ENCODE peak calls at places on chromosomes 11 and 22, in five cellular contexts. I, K, R, P and A are unnamed samples. For H3K4me1, the result is how much of the 10 kb centered on the place peaks cover.

GRCh38 chr11:8183136-8183535 is 14.3 kb upstream of the RIC3 start:
- DNase-seq in I (no peak), K (no peak), R (no peak), P (no peak), A (no peak)

GRCh38 chr11:76339217-76339616 is 41.7 kb downstream of the THAP12 start:
- DNase-seq in I (peak), K (no peak), R (no peak), P (peak), A (peak)

GRCh38 chr11:63023851-63024648 is 8.4 kb upstream of the SLC22A8 start:
- DNase-seq in I (peak), K (peak), R (peak), P (peak), A (peak)

GRCh38 chr11:103683581-103683980 is 352.9 kb upstream of the DDI1 start:
- DNase-seq in I (no peak), K (no peak), R (no peak), P (no peak), A (no peak)

GRCh38 chr11:288328-289144 is at the start of gene PGGHG:
- DNase-seq in I (peak), K (peak), R (no peak), P (peak), A (peak)

GRCh38 chr22:22881116-22882032 is 6.2 kb upstream of the IGLL5 start:
- DNase-seq in I (no peak), K (no peak), R (peak), P (no peak), A (no peak)

GRCh38 chr11:19345519-19345847 is 104.7 kb upstream of the E2F8 start:
- DNase-seq in I (no peak), K (no peak), R (no peak), P (no peak), A (peak)

GRCh38 chr11:70281114-70281729 is 10.7 kb downstream of the PPFIA1 start:
- DNase-seq in I (peak), K (no peak), R (no peak), P (peak), A (peak)

GRCh38 chr11:112744041-112744440 is 217.2 kb upstream of the NCAM1 start:
- DNase-seq in I (no peak), K (no peak), R (no peak), P (no peak), A (no peak)

DNA sequence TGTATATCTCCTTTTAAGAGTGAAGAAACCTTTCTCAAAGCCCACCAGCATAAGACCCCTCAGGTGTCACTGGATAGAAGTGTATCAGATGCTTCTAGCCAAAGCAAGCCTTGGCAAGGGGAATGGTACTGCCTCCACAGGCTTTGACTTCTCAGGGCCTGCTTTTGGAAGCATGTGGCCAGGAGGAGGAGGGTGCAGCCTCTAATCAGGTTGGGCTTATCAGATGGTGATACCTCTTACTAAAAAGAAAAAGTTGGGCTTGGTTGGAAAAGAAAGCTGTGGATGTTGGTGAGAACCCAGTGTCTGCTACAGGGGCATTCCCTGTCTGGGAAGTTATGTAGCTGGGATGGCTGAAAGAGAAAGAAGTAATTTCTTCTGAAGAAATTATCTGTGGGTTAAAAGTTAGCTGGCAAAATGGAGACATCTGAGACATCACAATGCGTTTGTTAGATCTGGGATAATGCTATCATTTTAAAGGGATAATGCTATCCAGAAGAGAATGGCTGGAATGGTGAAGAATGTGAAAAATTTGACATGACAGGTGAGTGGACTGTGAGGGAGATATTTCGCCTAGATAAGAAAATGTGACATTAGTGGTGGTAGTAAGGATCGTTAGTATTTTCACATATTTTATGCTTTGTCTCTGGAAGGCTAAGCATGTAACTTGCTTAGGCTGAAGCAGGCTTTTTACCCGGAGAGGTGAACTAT is 7.2 kb downstream of the APLP2 start:
- DNase-seq in I (no peak), K (no peak), R (no peak), P (no peak), A (no peak)
- H3K4me1 ChIP-seq in I (under half), K (under half), R (under half), P (under half), A (under half)

GRCh38 chr22:44676441-44677298 is 25.3 kb upstream of the PRR5 start:
- DNase-seq in I (no peak), K (peak), R (no peak), P (no peak), A (no peak)
- H3K4me3 ChIP-seq in I (no peak), K (no peak), R (no peak), P (no peak), A (no peak)

GRCh38 chr11:120998581-120998980 is 25.3 kb upstream of the TBCEL start:
- DNase-seq in I (no peak), K (no peak), R (no peak), P (no peak), A (no peak)
- H3K4me1 ChIP-seq in I (under half), K (under half), R (under half), P (under half), A (under half)

DNA sequence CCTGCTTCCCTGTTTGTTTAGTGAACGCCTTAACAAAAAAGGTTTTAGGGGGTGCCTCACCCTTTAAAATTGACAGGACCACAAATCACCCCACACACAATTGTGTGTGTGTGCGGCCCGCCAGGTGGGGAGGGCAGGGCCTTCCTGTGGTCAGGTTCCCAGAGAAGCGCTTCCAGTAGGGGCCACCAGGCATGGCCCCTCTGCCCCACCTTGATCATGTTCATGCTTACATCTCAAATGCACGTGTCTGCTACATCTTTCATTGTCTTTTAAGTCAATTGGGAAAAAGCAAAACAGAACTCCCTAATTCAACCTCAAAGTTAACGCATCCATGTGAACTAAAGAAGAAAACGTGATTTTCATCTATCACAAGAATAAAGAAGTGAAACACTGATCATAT is 1335.3 kb downstream of the TBC1D22A start:
- DNase-seq in I (no peak), K (no peak), R (no peak), P (no peak), A (no peak)
- H3K4me3 ChIP-seq in I (no peak), K (no peak), R (no peak), P (no peak), A (no peak)

GRCh38 chr22:28815729-28816128 is 15.4 kb upstream of the XBP1 start:
- DNase-seq in I (no peak), K (no peak), R (no peak), P (no peak), A (no peak)

GRCh38 chr22:28810839-28811491 is 10.6 kb upstream of the XBP1 start:
- DNase-seq in I (peak), K (peak), R (no peak), P (no peak), A (no peak)

GRCh38 chr22:28815101-28815500 is 14.7 kb upstream of the XBP1 start:
- DNase-seq in I (no peak), K (no peak), R (no peak), P (no peak), A (no peak)

GRCh38 chr22:28812491-28812890 is 12.1 kb upstream of the XBP1 start:
- DNase-seq in I (no peak), K (no peak), R (no peak), P (no peak), A (no peak)

GRCh38 chr22:28813772-28814518 is 13.6 kb upstream of the XBP1 start:
- DNase-seq in I (peak), K (no peak), R (peak), P (no peak), A (no peak)
- H3K4me1 ChIP-seq in I (under half), K (under half), R (under half), P (under half), A (under half)

GRCh38 chr11:14380125-14380936 is 21.3 kb upstream of the RRAS2 start:
- DNase-seq in I (no peak), K (no peak), R (no peak), P (no peak), A (no peak)
- H3K4me3 ChIP-seq in I (peak), K (no peak), R (peak), P (peak), A (peak)